ENCODE peak calls at places on chromosomes 16 and 17, in five cellular contexts. O, V, N, L and T are unnamed samples.

GRCh38 chr17:1203111-1203966 is 23.6 kb upstream of the ABR start:
- DNase-seq in N (no peak), V (peak), O (peak), L (no peak), T (no peak)

GRCh38 chr16:14529010-14529669 is 100.9 kb downstream of the PARN start:
- DNase-seq in N (peak), O (peak), V (peak), L (peak), T (peak)

GRCh38 chr16:1857433-1858097 is 14.4 kb downstream of the MEIOB start:
- DNase-seq in V (no peak), O (no peak), N (no peak), L (no peak), T (no peak)

GRCh38 chr16:16797239-16797638 is 418.3 kb downstream of the NPIPA7 start:
- DNase-seq in L (no peak), N (no peak), V (no peak), O (no peak), T (no peak)

GRCh38 chr16:1781758-1782407 is 488 bp downstream of the SPSB3 start:
- DNase-seq in N (no peak), O (peak), V (no peak), L (no peak), T (no peak)

GRCh38 chr17:74424658-74425057 is 7.2 kb upstream of the GPRC5C start:
- DNase-seq in N (no peak), L (no peak), O (no peak), V (no peak), T (no peak)

GRCh38 chr17:5179003-5179402 is 12.7 kb downstream of the ZNF594 start:
- DNase-seq in V (no peak), N (no peak), O (no peak), L (no peak), T (no peak)

GRCh38 chr16:83898463-83899271 is at the start of gene MLYCD:
- DNase-seq in L (no peak), O (peak), V (peak), N (peak), T (peak)

GRCh38 chr16:3650631-3651265 is 3.7 kb upstream of the DNASE1 start:
- DNase-seq in N (no peak), V (peak), O (no peak), L (no peak), T (no peak)

GRCh38 chr16:19203374-19203966 is 35.4 kb downstream of the SYT17 start:
- DNase-seq in L (no peak), N (no peak), O (no peak), V (no peak), T (no peak)

GRCh38 chr17:7034955-7035590 is 742 bp upstream of the SLC16A13 start:
- DNase-seq in N (no peak), V (no peak), L (no peak), O (peak), T (no peak)

GRCh38 chr17:4658478-4659305 is 17.2 kb upstream of the ALOX15 start:
- DNase-seq in L (peak), O (peak), N (no peak), V (no peak), T (no peak)

GRCh38 chr17:27878776-27879562 is 14.2 kb downstream of the LYRM9 start:
- DNase-seq in O (peak), L (no peak), V (no peak), N (no peak), T (no peak)

GRCh38 chr17:41937970-41938851 is 7.8 kb downstream of the ODAD4 start:
- DNase-seq in N (no peak), V (no peak), O (no peak), L (no peak), T (no peak)

GRCh38 chr17:44983563-44983962 is 15.5 kb upstream of the C1QL1 start:
- DNase-seq in L (no peak), V (no peak), O (no peak), N (no peak), T (no peak)

GRCh38 chr17:60106377-60107059 is 27.8 kb upstream of the HEATR6 start:
- DNase-seq in L (no peak), O (no peak), V (no peak), N (no peak), T (no peak)

GRCh38 chr16:68884867-68885266 is 41.5 kb downstream of the TANGO6 start:
- DNase-seq in L (no peak), O (no peak), N (no peak), V (no peak), T (no peak)

GRCh38 chr17:82655523-82655922 is 7.3 kb upstream of the WDR45B start:
- DNase-seq in V (no peak), N (no peak), L (no peak), O (no peak), T (no peak)

GRCh38 chr17:20992987-20993862 is 49.6 kb downstream of the USP22 start:
- DNase-seq in V (peak), N (peak), O (peak), L (peak), T (peak)

GRCh38 chr16:49382916-49383315 is 9.3 kb downstream of the C16orf78 start:
- DNase-seq in O (no peak), L (no peak), N (no peak), V (no peak), T (no peak)

GRCh38 chr16:57091200-57091989 is 988 bp upstream of the CPNE2 start:
- DNase-seq in V (peak), L (no peak), O (no peak), N (peak), T (no peak)

GRCh38 chr16:72645526-72645925 is 402.4 kb downstream of the ZFHX3 start:
- DNase-seq in N (no peak), V (no peak), L (no peak), O (no peak), T (no peak)

GRCh38 chr16:11307639-11308492 is 26.7 kb upstream of the PRM1 start:
- DNase-seq in V (no peak), O (no peak), N (no peak), L (no peak), T (no peak)

GRCh38 chr17:79696159-79696982 is 34.4 kb upstream of the ENPP7 start:
- DNase-seq in N (no peak), L (no peak), O (no peak), V (no peak), T (no peak)

GRCh38 chr17:78798695-78799559 is 16.9 kb upstream of the CYTH1 start:
- DNase-seq in V (no peak), O (no peak), L (no peak), N (peak), T (no peak)

GRCh38 chr16:87201777-87202176 is 115.4 kb downstream of the C16orf95 start:
- DNase-seq in V (no peak), O (no peak), L (no peak), N (no peak), T (no peak)

GRCh38 chr16:19688396-19689024 is 29.5 kb downstream of the KNOP1 start:
- DNase-seq in O (no peak), N (no peak), L (no peak), V (no peak), T (no peak)

GRCh38 chr16:53090591-53091507 is 36.1 kb downstream of the CHD9 start:
- DNase-seq in N (peak), V (peak), O (no peak), L (peak), T (peak)

GRCh38 chr17:18267927-18268711 is 7.7 kb downstream of the MIEF2 start:
- DNase-seq in V (no peak), O (no peak), L (no peak), N (no peak), T (no peak)

GRCh38 chr17:40680998-40681397 is 16.0 kb upstream of the KRT222 start:
- DNase-seq in L (no peak), V (no peak), N (no peak), O (no peak), T (no peak)

GRCh38 chr16:23901178-23902131 is 65.7 kb downstream of the PRKCB start:
- DNase-seq in N (no peak), L (no peak), V (no peak), O (no peak), T (no peak)

GRCh38 chr17:80365001-80365965 is 49.7 kb upstream of the ENDOV start:
- DNase-seq in O (no peak), N (no peak), L (no peak), V (no peak), T (no peak)

GRCh38 chr16:89243664-89244063 is 26.2 kb downstream of the ZNF778 start:
- DNase-seq in N (no peak), O (no peak), L (no peak), V (no peak), T (no peak)

GRCh38 chr16:13110124-13110796 is 208.9 kb downstream of the SHISA9 start:
- DNase-seq in V (peak), L (no peak), N (no peak), O (no peak), T (peak)

GRCh38 chr17:9244066-9245052 is 223.0 kb downstream of the NTN1 start:
- DNase-seq in V (no peak), N (no peak), O (no peak), L (peak), T (no peak)